ENCODE peak calls at places on chromosomes 12 and 14, in seven cellular contexts. Q, L, X, F, W, E and D are unnamed samples.

GRCh38 chr14:76917158-76917596 is 91.0 kb downstream of the LRRC74A start:
- DNase-seq in Q (no peak), L (peak; percentile 65), X (no peak), F (peak; percentile 87), W (peak; percentile 55), E (peak; percentile 56), D (no peak)

GRCh38 chr12:32455607-32456063 is 56.3 kb downstream of the FGD4 start:
- DNase-seq in Q (peak; percentile 38), L (peak; percentile 57), X (peak; percentile 33), F (no peak), W (no peak), E (peak; percentile 78), D (no peak)

GRCh38 chr12:42014972-42015371 is 129.7 kb downstream of the GXYLT1 start:
- DNase-seq in Q (no peak), L (no peak), X (no peak), F (no peak), W (no peak), E (no peak), D (no peak)

GRCh38 chr12:62701492-62701891 is 233.5 kb downstream of the PPM1H start:
- DNase-seq in Q (no peak), L (no peak), X (no peak), F (no peak), W (no peak), E (no peak), D (no peak)

GRCh38 chr14:70619708-70620107 is 19.3 kb upstream of the MED6 start:
- DNase-seq in Q (no peak), L (no peak), X (no peak), F (no peak), W (no peak), E (no peak), D (no peak)

GRCh38 chr12:15289192-15289591 is 33.1 kb upstream of the PTPRO start:
- DNase-seq in Q (no peak), L (no peak), X (no peak), F (no peak), W (no peak), E (no peak), D (no peak)

GRCh38 chr14:73591690-73592448 is at the start of gene ACOT4:
- DNase-seq in Q (no peak), L (peak; percentile 48), X (no peak), F (peak; percentile 59), W (peak; percentile 27), E (no peak), D (no peak)

GRCh38 chr12:131612092-131612755 is 98.7 kb upstream of the SFSWAP start:
- DNase-seq in Q (no peak), L (no peak), X (no peak), F (no peak), W (no peak), E (no peak), D (no peak)

GRCh38 chr12:92574046-92574783 is 128.6 kb upstream of the PLEKHG7 start:
- DNase-seq in Q (no peak), L (peak; percentile 1), X (no peak), F (peak; percentile 71), W (no peak), E (no peak), D (no peak)

GRCh38 chr12:87155616-87156015 is 873.6 kb downstream of the C12orf50 start:
- DNase-seq in Q (no peak), L (no peak), X (no peak), F (no peak), W (no peak), E (no peak), D (no peak)

GRCh38 chr14:104680806-104681688 is 8.4 kb upstream of the INF2 start:
- DNase-seq in Q (peak; percentile 62), L (no peak), X (no peak), F (no peak), W (no peak), E (peak; percentile 4), D (peak; percentile 85)

GRCh38 chr12:66423290-66423689 is 121.0 kb downstream of the HELB start:
- DNase-seq in Q (no peak), L (no peak), X (no peak), F (no peak), W (no peak), E (no peak), D (no peak)

GRCh38 chr14:51652168-51653095 is 722 bp downstream of the FRMD6 start:
- DNase-seq in Q (no peak), L (no peak), X (no peak), F (peak; percentile 49), W (peak; percentile 42), E (no peak), D (peak; percentile 48)

GRCh38 chr14:97975960-97976359 is 1178.8 kb downstream of the VRK1 start:
- DNase-seq in Q (no peak), L (no peak), X (no peak), F (no peak), W (no peak), E (no peak), D (no peak)

GRCh38 chr12:89080797-89081470 is 271.4 kb downstream of the DUSP6 start:
- DNase-seq in Q (no peak), L (no peak), X (no peak), F (no peak), W (no peak), E (no peak), D (no peak)

GRCh38 chr12:27163048-27163715 is 80.8 kb upstream of the C12orf71 start:
- DNase-seq in Q (no peak), L (no peak), X (no peak), F (peak; percentile 41), W (no peak), E (no peak), D (no peak)

GRCh38 chr14:92160619-92161018 is 38.9 kb downstream of the CPSF2 start:
- DNase-seq in Q (peak; percentile 50), L (no peak), X (peak; percentile 34), F (no peak), W (no peak), E (no peak), D (no peak)

GRCh38 chr14:52443506-52443905 is 108.8 kb downstream of the TXNDC16 start:
- DNase-seq in Q (no peak), L (no peak), X (no peak), F (no peak), W (no peak), E (no peak), D (no peak)

GRCh38 chr12:94644622-94645021 is 5.7 kb downstream of the TMCC3 start:
- DNase-seq in Q (no peak), L (no peak), X (no peak), F (no peak), W (no peak), E (no peak), D (no peak)

GRCh38 chr12:9066183-9066623 is 49.5 kb downstream of the A2M start:
- DNase-seq in Q (no peak), L (no peak), X (no peak), F (no peak), W (no peak), E (no peak), D (no peak)

GRCh38 chr14:39085933-39086332 is 17.1 kb downstream of the SEC23A start:
- DNase-seq in Q (no peak), L (no peak), X (no peak), F (no peak), W (no peak), E (no peak), D (no peak)

GRCh38 chr14:22570132-22570949 is 18.7 kb downstream of the DAD1 start:
- DNase-seq in Q (peak; percentile 53), L (peak; percentile 72), X (no peak), F (peak; percentile 90), W (peak; percentile 62), E (peak; percentile 79), D (peak; percentile 86)

GRCh38 chr12:29547151-29547561 is 49.7 kb upstream of the OVCH1 start:
- DNase-seq in Q (peak; percentile 44), L (no peak), X (peak; percentile 72), F (no peak), W (no peak), E (no peak), D (no peak)

GRCh38 chr12:152440-152839 is 61.5 kb downstream of the SLC6A12 start:
- DNase-seq in Q (no peak), L (no peak), X (no peak), F (no peak), W (no peak), E (no peak), D (no peak)